ENCODE peak calls at places on chromosomes 2 and 18, in seven cellular contexts. One of them, this sample, is unnamed.

GRCh38 chr2:241087420-241088268 is 14.4 kb downstream of the MTERF4 start:
- DNase-seq in cerebellum: no peak
- DNase-seq in activated effector memory CD4-positive, alpha-beta T cell treated with anti-CD3 and anti-CD28 coated beads, Interleukin-2, amount 50 U/mL, for 16 hours: no peak
- DNase-seq in prostate gland: no peak
- DNase-seq in psoas muscle: peak; percentile 46
- DNase-seq in naive thymus-derived CD8-positive, alpha-beta T cell: no peak
- DNase-seq in NCI-H1417: no peak
- DNase-seq in this sample: no peak

GRCh38 chr2:178895872-178896271 is 88.6 kb upstream of the TTN start:
- DNase-seq in cerebellum: no peak
- DNase-seq in activated effector memory CD4-positive, alpha-beta T cell treated with anti-CD3 and anti-CD28 coated beads, Interleukin-2, amount 50 U/mL, for 16 hours: no peak
- DNase-seq in prostate gland: no peak
- DNase-seq in psoas muscle: no peak
- DNase-seq in naive thymus-derived CD8-positive, alpha-beta T cell: no peak
- DNase-seq in NCI-H1417: no peak
- DNase-seq in this sample: no peak

GRCh38 chr2:47205576-47206141 is 50.6 kb upstream of the STPG4 start:
- DNase-seq in cerebellum: no peak
- DNase-seq in activated effector memory CD4-positive, alpha-beta T cell treated with anti-CD3 and anti-CD28 coated beads, Interleukin-2, amount 50 U/mL, for 16 hours: no peak
- DNase-seq in prostate gland: no peak
- DNase-seq in psoas muscle: no peak
- DNase-seq in naive thymus-derived CD8-positive, alpha-beta T cell: no peak
- DNase-seq in NCI-H1417: peak; percentile 46
- DNase-seq in this sample: no peak

GRCh38 chr2:121796239-121796638 is 40.8 kb downstream of the TSN start:
- DNase-seq in cerebellum: no peak
- DNase-seq in activated effector memory CD4-positive, alpha-beta T cell treated with anti-CD3 and anti-CD28 coated beads, Interleukin-2, amount 50 U/mL, for 16 hours: no peak
- DNase-seq in prostate gland: no peak
- DNase-seq in psoas muscle: no peak
- DNase-seq in naive thymus-derived CD8-positive, alpha-beta T cell: no peak
- DNase-seq in NCI-H1417: no peak
- DNase-seq in this sample: no peak

GRCh38 chr2:218394298-218395089 is 5.2 kb upstream of the CTDSP1 start:
- DNase-seq in cerebellum: no peak
- DNase-seq in activated effector memory CD4-positive, alpha-beta T cell treated with anti-CD3 and anti-CD28 coated beads, Interleukin-2, amount 50 U/mL, for 16 hours: no peak
- DNase-seq in prostate gland: no peak
- DNase-seq in psoas muscle: peak; percentile 63
- DNase-seq in naive thymus-derived CD8-positive, alpha-beta T cell: no peak
- DNase-seq in NCI-H1417: no peak
- DNase-seq in this sample: no peak

GRCh38 chr2:10079192-10079930 is 850 bp downstream of the CYS1 start:
- DNase-seq in cerebellum: peak; percentile 68
- DNase-seq in activated effector memory CD4-positive, alpha-beta T cell treated with anti-CD3 and anti-CD28 coated beads, Interleukin-2, amount 50 U/mL, for 16 hours: no peak
- DNase-seq in prostate gland: peak; percentile 41
- DNase-seq in psoas muscle: peak; percentile 55
- DNase-seq in naive thymus-derived CD8-positive, alpha-beta T cell: no peak
- DNase-seq in NCI-H1417: peak; percentile 78
- DNase-seq in this sample: no peak

GRCh38 chr2:1956520-1957289 is 212.4 kb upstream of the PXDN start:
- DNase-seq in cerebellum: no peak
- DNase-seq in activated effector memory CD4-positive, alpha-beta T cell treated with anti-CD3 and anti-CD28 coated beads, Interleukin-2, amount 50 U/mL, for 16 hours: no peak
- DNase-seq in prostate gland: no peak
- DNase-seq in psoas muscle: no peak
- DNase-seq in naive thymus-derived CD8-positive, alpha-beta T cell: no peak
- DNase-seq in NCI-H1417: no peak
- DNase-seq in this sample: no peak

GRCh38 chr18:11148655-11149440 is 521 bp downstream of the PIEZO2 start:
- DNase-seq in cerebellum: no peak
- DNase-seq in activated effector memory CD4-positive, alpha-beta T cell treated with anti-CD3 and anti-CD28 coated beads, Interleukin-2, amount 50 U/mL, for 16 hours: no peak
- DNase-seq in prostate gland: no peak
- DNase-seq in psoas muscle: peak; percentile 53
- DNase-seq in naive thymus-derived CD8-positive, alpha-beta T cell: no peak
- DNase-seq in NCI-H1417: peak; percentile 56
- DNase-seq in this sample: peak; percentile 55

This sample was measured in esophagus muscularis mucosa.